ENCODE peak calls at places on chromosomes 1 and 21, in nine cellular contexts. G is spleen; B is heart right ventricle; T is AG10803; A is colonic mucosa; F is CD4-positive, CD25-positive, alpha-beta regulatory T cell; U is MG63; S is CD8-positive, alpha-beta memory T cell; R is aorta. N is an unnamed sample.

GRCh38 chr1:33435096-33435820 is 4.4 kb upstream of the PHC2 start:
- DNase-seq in F (no peak), T (peak; percentile 67), G (no peak), B (no peak), R (no peak), S (no peak), A (no peak), U (peak; percentile 66), N (no peak)

GRCh38 chr21:17636711-17637110 is 24.0 kb upstream of the BTG3 start:
- DNase-seq in T (no peak), F (no peak), A (no peak), U (peak; percentile 2), R (no peak), G (no peak), S (no peak), B (no peak), N (no peak)

GRCh38 chr1:72281637-72282270 is 585 bp downstream of the NEGR1 start:
- DNase-seq in F (no peak), R (no peak), S (no peak), T (no peak), U (peak; percentile 8), G (no peak), A (peak; percentile 21), B (no peak), N (no peak)

GRCh38 chr1:40477680-40478057 is 579 bp downstream of the ZFP69 start:
- DNase-seq in G (peak; percentile 70), B (peak; percentile 6), T (no peak), S (no peak), F (no peak), A (peak; percentile 31), U (peak; percentile 4), R (no peak), N (no peak)

GRCh38 chr21:34348890-34349519 is 14.8 kb upstream of the KCNE2 start:
- DNase-seq in G (no peak), R (no peak), F (no peak), S (no peak), A (no peak), U (no peak), T (no peak), B (no peak), N (no peak)

GRCh38 chr21:36385909-36386642 is 884 bp downstream of the CHAF1B start:
- DNase-seq in F (no peak), G (no peak), A (no peak), T (peak; percentile 23), R (no peak), B (no peak), S (no peak), U (no peak), N (no peak)

GRCh38 chr1:89546082-89546889 is 21.7 kb downstream of the LRRC8B start:
- DNase-seq in S (no peak), R (no peak), A (no peak), F (no peak), B (no peak), U (peak; percentile 41), G (no peak), T (peak; percentile 54), N (no peak)

GRCh38 chr1:63701187-63701586 is 72.6 kb upstream of the ROR1 start:
- DNase-seq in B (peak; percentile 25), F (no peak), T (no peak), R (no peak), A (peak; percentile 76), U (no peak), G (no peak), S (no peak), N (no peak)

GRCh38 chr21:19353271-19353670 is 949.7 kb upstream of the TMPRSS15 start:
- DNase-seq in G (no peak), B (no peak), R (no peak), S (no peak), T (no peak), U (no peak), F (no peak), A (no peak), N (no peak)

DNA sequence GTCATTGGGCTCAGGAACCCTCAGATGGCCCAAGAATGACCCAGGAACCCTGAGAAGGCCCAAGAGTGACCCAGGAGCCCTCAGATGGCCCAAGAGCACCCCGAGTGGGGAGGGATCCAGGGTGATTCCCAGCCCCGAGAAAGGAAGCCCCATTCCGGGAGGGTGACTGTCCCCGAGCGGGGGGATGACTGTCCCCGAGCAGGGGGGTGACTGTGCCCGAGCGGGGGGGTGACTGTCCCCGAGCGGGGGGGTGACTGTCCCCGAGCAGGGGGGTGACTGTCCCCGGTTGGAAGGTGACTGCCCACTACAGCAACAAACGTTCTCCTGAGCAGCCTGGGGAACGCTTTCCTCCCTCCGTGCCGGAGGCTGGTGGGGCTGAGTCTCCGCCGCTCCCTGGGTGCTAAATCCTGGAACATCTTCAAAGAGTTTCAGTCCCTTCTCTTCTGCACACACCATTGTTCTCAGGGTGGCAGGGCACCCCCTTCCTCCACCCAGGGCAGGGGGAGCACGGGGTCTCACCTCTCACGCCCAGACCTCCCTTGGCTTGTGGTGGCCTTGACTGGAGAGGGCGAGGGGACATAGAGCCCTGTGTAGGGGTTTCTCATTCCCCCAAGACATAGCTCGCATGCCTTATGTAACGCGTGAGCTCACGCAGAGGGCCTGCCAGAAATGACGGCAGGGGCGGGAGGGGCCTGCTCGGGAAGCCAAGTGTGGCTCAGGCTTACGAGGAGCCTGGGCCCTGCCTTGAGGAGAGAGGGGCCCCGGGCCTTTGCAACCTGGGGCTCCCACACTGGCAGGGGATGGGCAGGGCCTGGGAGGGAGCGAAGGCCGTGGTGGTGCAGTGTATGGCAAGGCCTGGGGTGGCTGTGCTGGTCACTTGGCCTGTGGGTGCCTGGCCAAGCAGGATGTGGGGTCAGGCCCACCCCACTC is 14.3 kb upstream of the SKI start:
- DNase-seq in R (peak; percentile 96), S (no peak), F (no peak), B (peak; percentile 90), U (peak; percentile 90), G (peak; percentile 78), T (peak; percentile 93), A (peak; percentile 62), N (no peak)
- H3K4me3 ChIP-seq in R (no peak overlapping the region), S (no peak overlapping the region), F (no peak overlapping the region), B (peak overlapping the region; percentile 45), U (no peak overlapping the region), G (no peak overlapping the region), T (peak overlapping the region; percentile 50), A (no peak overlapping the region), N (no peak overlapping the region)

GRCh38 chr1:54310439-54311328 is 95.5 kb downstream of the SSBP3 start:
- DNase-seq in A (peak; percentile 64), U (no peak), G (no peak), R (no peak), S (no peak), T (peak; percentile 28), F (no peak), B (peak; percentile 68), N (no peak)
- H3K4me3 ChIP-seq in A (no peak overlapping the region), U (no peak overlapping the region), G (no peak overlapping the region), R (no peak overlapping the region), S (no peak overlapping the region), T (no peak overlapping the region), F (no peak overlapping the region), B (no peak overlapping the region), N (no peak overlapping the region)

GRCh38 chr1:85659174-85659573 is 49.1 kb downstream of the ZNHIT6 start:
- DNase-seq in S (no peak), T (no peak), R (no peak), B (no peak), F (no peak), A (no peak), G (no peak), U (no peak), N (no peak)
- H3K4me3 ChIP-seq in S (no peak overlapping the region), T (no peak overlapping the region), R (no peak overlapping the region), B (no peak overlapping the region), F (no peak overlapping the region), A (no peak overlapping the region), G (no peak overlapping the region), U (no peak overlapping the region), N (no peak overlapping the region)

GRCh38 chr1:197845886-197846285 is 56.5 kb upstream of the C1orf53 start:
- DNase-seq in U (no peak), A (no peak), B (no peak), R (no peak), T (no peak), G (no peak), F (no peak), S (no peak), N (no peak)
- H3K4me3 ChIP-seq in U (no peak overlapping the region), A (no peak overlapping the region), B (no peak overlapping the region), R (no peak overlapping the region), T (no peak overlapping the region), G (no peak overlapping the region), F (no peak overlapping the region), S (no peak overlapping the region), N (no peak overlapping the region)

GRCh38 chr1:30977511-30977910 is 69.0 kb upstream of the SDC3 start:
- DNase-seq in B (no peak), U (no peak), S (no peak), R (no peak), G (no peak), F (no peak), T (no peak), A (no peak), N (no peak)

GRCh38 chr1:30974536-30974935 is 66.0 kb upstream of the SDC3 start:
- DNase-seq in A (no peak), F (no peak), G (no peak), R (no peak), U (no peak), B (no peak), S (no peak), T (no peak), N (no peak)

GRCh38 chr1:30975217-30975616 is 66.7 kb upstream of the SDC3 start:
- DNase-seq in B (no peak), S (no peak), R (no peak), A (no peak), U (no peak), F (no peak), T (no peak), G (no peak), N (no peak)

GRCh38 chr1:30976143-30976542 is 67.6 kb upstream of the SDC3 start:
- DNase-seq in U (no peak), F (no peak), R (no peak), A (no peak), B (no peak), T (peak; percentile 78), S (no peak), G (no peak), N (no peak)

GRCh38 chr1:30977105-30977504 is 68.5 kb upstream of the SDC3 start:
- DNase-seq in G (no peak), A (no peak), R (no peak), U (no peak), T (peak; percentile 35), F (no peak), B (no peak), S (no peak), N (no peak)
- H3K4me3 ChIP-seq in G (no peak overlapping the region), A (no peak overlapping the region), R (no peak overlapping the region), U (no peak overlapping the region), T (no peak overlapping the region), F (peak overlapping the region; percentile 33), B (no peak overlapping the region), S (no peak overlapping the region), N (no peak overlapping the region)

N was measured in astrocyte of the cerebellum.